ENCODE peak calls at places on chromosomes 3 and 15, in four cellular contexts. H, I, V and B are unnamed samples.

GRCh38 chr3:98730338-98730737 is 32.8 kb upstream of the ST3GAL6 start:
- DNase-seq in I (no peak), H (no peak), V (no peak), B (no peak)

GRCh38 chr3:15113468-15113867 is 14.5 kb upstream of the RBSN start:
- DNase-seq in V (no peak), H (no peak), I (no peak), B (no peak)

GRCh38 chr3:133662256-133662773 is 574 bp upstream of the TOPBP1 start:
- DNase-seq in H (no peak), I (peak; percentile 71), V (peak; percentile 56), B (no peak)

GRCh38 chr3:15211934-15212333 is 5.9 kb downstream of the CAPN7 start:
- DNase-seq in V (no peak), H (no peak), I (no peak), B (no peak)

GRCh38 chr3:64163755-64164148 is 61.5 kb downstream of the PRICKLE2 start:
- DNase-seq in V (no peak), H (no peak), I (peak; percentile 20), B (no peak)

GRCh38 chr15:39096608-39097007 is 484.3 kb upstream of the THBS1 start:
- DNase-seq in I (no peak), H (no peak), V (no peak), B (no peak)

GRCh38 chr15:84402856-84403608 is 167.5 kb downstream of the GOLGA6L4 start:
- DNase-seq in H (no peak), V (no peak), I (no peak), B (peak; percentile 27)

GRCh38 chr15:57541805-57542504 is 49.7 kb upstream of the MYZAP start:
- DNase-seq in V (peak; percentile 63), I (peak; percentile 44), H (peak; percentile 45), B (peak; percentile 83)

GRCh38 chr3:20110826-20111225 is 70.6 kb downstream of the KAT2B start:
- DNase-seq in I (no peak), H (no peak), V (no peak), B (no peak)

GRCh38 chr15:67105065-67105951 is 39.9 kb downstream of the SMAD3 start:
- DNase-seq in I (peak; percentile 93), V (no peak), H (peak; percentile 90), B (no peak)

GRCh38 chr15:80999623-81000036 is 1.1 kb upstream of the TLNRD1 start:
- DNase-seq in I (no peak), V (peak; percentile 79), H (peak; percentile 63), B (no peak)

GRCh38 chr3:14460342-14461005 is 58.1 kb downstream of the SLC6A6 start:
- DNase-seq in H (no peak), V (no peak), I (no peak), B (no peak)

GRCh38 chr15:54226455-54226854 is 248.2 kb downstream of the UNC13C start:
- DNase-seq in H (no peak), I (no peak), V (no peak), B (no peak)

GRCh38 chr3:36792342-36792741 is 28.0 kb upstream of the DCLK3 start:
- DNase-seq in I (peak; percentile 30), H (peak; percentile 24), V (peak; percentile 62), B (peak; percentile 66)

GRCh38 chr15:91055548-91056331 is 33.3 kb upstream of the VPS33B start:
- DNase-seq in H (peak; percentile 75), V (peak; percentile 46), I (peak; percentile 38), B (peak; percentile 49)

GRCh38 chr15:73989001-73989798 is 2.9 kb downstream of the STOML1 start:
- DNase-seq in H (peak; percentile 18), V (peak; percentile 44), I (no peak), B (no peak)

GRCh38 chr3:161474691-161475090 is 21.9 kb upstream of the OTOL1 start:
- DNase-seq in V (no peak), H (no peak), I (no peak), B (no peak)

GRCh38 chr3:179973024-179973423 is 63.7 kb downstream of the PEX5L start:
- DNase-seq in H (no peak), V (no peak), I (no peak), B (no peak)

GRCh38 chr3:99248913-99249312 is 347.4 kb upstream of the DCBLD2 start:
- DNase-seq in H (no peak), V (no peak), I (no peak), B (no peak)

GRCh38 chr3:188834349-188834748 is 337.4 kb upstream of the TPRG1 start:
- DNase-seq in I (no peak), H (peak; percentile 4), V (no peak), B (no peak)

GRCh38 chr3:132593241-132593949 is 3.7 kb upstream of the ACKR4 start:
- DNase-seq in V (no peak), H (no peak), I (no peak), B (no peak)

GRCh38 chr3:172034786-172035685 is 4.3 kb upstream of the FNDC3B start:
- DNase-seq in I (no peak), H (peak; percentile 37), V (peak; percentile 65), B (peak; percentile 58)

GRCh38 chr3:127019449-127019848 is 36.5 kb downstream of the PLXNA1 start:
- DNase-seq in H (no peak), V (no peak), I (no peak), B (no peak)
- TF ChIP-seq FOSL1 in H (no peak), V (no peak), I (no peak), B (no peak)

GRCh38 chr3:4584537-4585249 is 91.5 kb downstream of the ITPR1 start:
- DNase-seq in V (peak; percentile 39), H (no peak), I (no peak), B (no peak)

GRCh38 chr3:4582634-4583033 is 89.5 kb downstream of the ITPR1 start:
- DNase-seq in H (no peak), V (no peak), I (no peak), B (no peak)

GRCh38 chr3:4581905-4582611 is 88.9 kb downstream of the ITPR1 start:
- DNase-seq in I (no peak), H (no peak), V (no peak), B (no peak)

GRCh38 chr3:4581452-4581851 is 88.3 kb downstream of the ITPR1 start:
- DNase-seq in H (no peak), I (no peak), V (no peak), B (no peak)

GRCh38 chr3:4583441-4583840 is 90.3 kb downstream of the ITPR1 start:
- DNase-seq in I (no peak), V (no peak), H (no peak), B (no peak)
- TF ChIP-seq FOSL1 in I (no peak), V (no peak), H (no peak), B (no peak)

GRCh38 chr15:36594556-36595090 is 15.2 kb downstream of the CDIN1 start:
- DNase-seq in V (no peak), H (no peak), I (no peak), B (no peak)

GRCh38 chr15:36589971-36590370 is 10.5 kb downstream of the CDIN1 start:
- DNase-seq in H (no peak), I (no peak), V (no peak), B (no peak)

GRCh38 chr15:36595625-36596024 is 16.2 kb downstream of the CDIN1 start:
- DNase-seq in I (no peak), H (no peak), V (no peak), B (no peak)

GRCh38 chr15:36590838-36591237 is 11.4 kb downstream of the CDIN1 start:
- DNase-seq in I (no peak), V (no peak), H (no peak), B (no peak)

GRCh38 chr15:36591534-36592411 is 12.3 kb downstream of the CDIN1 start:
- DNase-seq in I (no peak), V (no peak), H (no peak), B (no peak)
- TF ChIP-seq FOSL1 in I (no peak), V (no peak), H (no peak), B (no peak)

GRCh38 chr15:101138913-101139880 is 112.7 kb downstream of the CHSY1 start:
- DNase-seq in V (no peak), H (no peak), I (no peak), B (no peak)

GRCh38 chr15:101135532-101136166 is 116.2 kb downstream of the CHSY1 start:
- DNase-seq in I (no peak), V (no peak), H (no peak), B (no peak)

GRCh38 chr15:101138086-101138660 is 113.7 kb downstream of the CHSY1 start:
- DNase-seq in H (no peak), I (no peak), V (no peak), B (no peak)

GRCh38 chr15:101136381-101137268 is 115.2 kb downstream of the CHSY1 start:
- DNase-seq in H (no peak), V (no peak), I (no peak), B (no peak)

GRCh38 chr15:101137312-101137940 is 114.4 kb downstream of the CHSY1 start:
- DNase-seq in I (no peak), H (no peak), V (peak; percentile 70), B (no peak)
- TF ChIP-seq FOSL1 in I (no peak), H (no peak), V (no peak), B (no peak)

GRCh38 chr3:129824926-129825541 is 68.5 kb downstream of the TMCC1 start:
- DNase-seq in I (peak; percentile 62), V (peak; percentile 64), H (peak; percentile 58), B (no peak)
- TF ChIP-seq FOSL1 in I (no peak), V (no peak), H (no peak), B (no peak)

DNA sequence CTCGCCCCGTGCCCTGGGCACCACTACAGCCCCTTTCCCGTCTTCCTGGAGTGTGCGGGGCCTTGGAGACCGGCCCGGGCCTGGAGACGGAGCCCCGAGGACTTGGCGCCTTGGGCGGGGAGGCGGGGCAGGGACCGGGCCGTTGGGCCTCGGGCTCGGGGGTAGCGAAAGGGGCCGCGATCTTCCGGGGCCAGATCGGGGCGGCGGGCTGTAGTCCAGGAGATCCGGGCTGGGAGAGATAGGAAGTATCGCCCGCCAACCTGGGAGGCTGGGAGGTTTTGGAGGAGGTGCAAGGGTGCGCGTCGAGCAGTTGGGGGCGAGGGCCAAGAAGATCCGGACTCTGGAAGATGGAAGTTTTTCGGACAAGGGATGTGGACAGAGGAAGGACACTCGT is 520 bp downstream of the RTF1 start:
- DNase-seq in V (peak; percentile 59), I (no peak), H (no peak), B (no peak)
- TF ChIP-seq FOSL1 in V (no peak), I (no peak), H (no peak), B (no peak)

GRCh38 chr15:59543721-59544547 is 67.6 kb upstream of the GCNT3 start:
- DNase-seq in V (peak; percentile 40), H (no peak), I (no peak), B (no peak)
- TF ChIP-seq FOSL1 in V (no peak), H (no peak), I (no peak), B (no peak)

GRCh38 chr3:74861211-74861610 is 246.8 kb upstream of the CNTN3 start:
- DNase-seq in H (no peak), I (no peak), V (no peak), B (no peak)

GRCh38 chr3:74866357-74866876 is 252.0 kb upstream of the CNTN3 start:
- DNase-seq in I (no peak), V (no peak), H (no peak), B (no peak)

DNA sequence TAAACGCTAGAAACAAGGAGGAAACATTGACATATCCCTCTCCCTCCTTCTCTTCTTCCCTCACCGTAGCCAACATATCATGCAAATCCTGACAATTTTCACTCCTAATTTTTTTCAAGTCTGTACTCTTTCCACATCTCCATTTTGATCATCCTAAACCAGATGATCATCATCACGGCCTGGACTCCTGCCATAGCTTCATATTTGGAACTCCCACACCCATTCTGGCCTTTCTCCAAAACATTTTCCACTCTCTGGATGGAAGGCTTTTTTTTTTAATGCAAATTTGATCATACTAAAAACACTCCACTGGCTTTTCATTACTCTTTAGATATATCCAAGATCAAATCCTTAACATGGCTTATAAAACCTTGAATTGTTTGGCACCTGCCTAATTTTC is 248.0 kb upstream of the CNTN3 start:
- DNase-seq in I (no peak), V (no peak), H (no peak), B (no peak)
- TF ChIP-seq FOSL1 in I (no peak), V (no peak), H (no peak), B (no peak)